ENCODE peak calls at places on chromosomes 12 and 14, in six cellular contexts. P, W, I, D, A and Q are unnamed samples.

GRCh38 chr12:5900533-5901255 is 44.4 kb downstream of the ANO2 start:
- DNase-seq in P (peak), W (no peak), I (no peak), D (no peak), A (no peak), Q (no peak)

GRCh38 chr14:61491224-61491623 is 169.8 kb downstream of the PRKCH start:
- DNase-seq in P (no peak), W (no peak), I (no peak), D (no peak), A (no peak), Q (peak)

GRCh38 chr14:31877333-31877798 is 199.7 kb upstream of the ARHGAP5 start:
- DNase-seq in P (no peak), W (no peak), I (no peak), D (no peak), A (no peak), Q (no peak)

GRCh38 chr14:51547260-51547659 is 104.5 kb upstream of the FRMD6 start:
- DNase-seq in P (no peak), W (no peak), I (peak), D (no peak), A (peak), Q (no peak)

GRCh38 chr12:64603183-64603841 is 7.0 kb upstream of the RASSF3 start:
- DNase-seq in P (no peak), W (no peak), I (no peak), D (no peak), A (no peak), Q (no peak)

GRCh38 chr12:42557586-42558172 is 31.9 kb downstream of the PRICKLE1 start:
- DNase-seq in P (no peak), W (no peak), I (no peak), D (no peak), A (no peak), Q (no peak)

GRCh38 chr14:94019329-94019728 is 6.8 kb upstream of the OTUB2 start:
- DNase-seq in P (no peak), W (no peak), I (no peak), D (no peak), A (no peak), Q (no peak)

GRCh38 chr14:37599527-37600368 is 4.3 kb downstream of the TTC6 start:
- DNase-seq in P (no peak), W (peak), I (peak), D (no peak), A (no peak), Q (peak)

GRCh38 chr12:71610036-71610795 is 53.4 kb downstream of the ZFC3H1 start:
- DNase-seq in P (no peak), W (no peak), I (no peak), D (no peak), A (no peak), Q (no peak)

GRCh38 chr12:19045421-19045820 is 84.1 kb upstream of the PLEKHA5 start:
- DNase-seq in P (no peak), W (no peak), I (no peak), D (no peak), A (no peak), Q (no peak)

GRCh38 chr14:64510825-64511679 is 6.5 kb downstream of the ZBTB1 start:
- DNase-seq in P (no peak), W (peak), I (peak), D (peak), A (peak), Q (peak)

GRCh38 chr12:28108599-28108998 is 81.7 kb upstream of the CCDC91 start:
- DNase-seq in P (no peak), W (no peak), I (no peak), D (no peak), A (no peak), Q (no peak)

GRCh38 chr14:97106166-97106565 is 309.0 kb downstream of the VRK1 start:
- DNase-seq in P (no peak), W (no peak), I (peak), D (no peak), A (no peak), Q (peak)

GRCh38 chr12:82554529-82554928 is 132.2 kb upstream of the TMTC2 start:
- DNase-seq in P (no peak), W (no peak), I (no peak), D (no peak), A (no peak), Q (no peak)

GRCh38 chr12:97306121-97306520 is 156.5 kb upstream of the RMST start:
- DNase-seq in P (no peak), W (peak), I (no peak), D (no peak), A (no peak), Q (no peak)